ENCODE peak calls at places on chromosomes 16 and 17, in six cellular contexts. M is cardiac fibroblast, D is psoas muscle, I is H9, T is fibroblast of lung, Q is LNCaP clone FGC. F is an unnamed sample.

GRCh38 chr16:66344533-66345145 is 21.9 kb upstream of the CDH5 start:
- DNase-seq in M (peak), D (no peak), I (no peak), T (peak), Q (no peak), F (peak)

GRCh38 chr16:65832679-65833078 is 533.8 kb upstream of the CDH5 start:
- DNase-seq in M (no peak), D (no peak), I (no peak), T (no peak), Q (no peak), F (no peak)

GRCh38 chr16:81778861-81779539 is at the start of gene PLCG2:
- DNase-seq in M (peak), D (peak), I (peak), T (peak), Q (peak), F (peak)

GRCh38 chr17:50954641-50955121 is 88.5 kb upstream of the TOB1 start:
- DNase-seq in M (no peak), D (no peak), I (no peak), T (no peak), Q (no peak), F (no peak)

GRCh38 chr16:66898207-66898606 is 17.9 kb downstream of the PDP2 start:
- DNase-seq in M (no peak), D (no peak), I (no peak), T (peak), Q (no peak), F (no peak)

GRCh38 chr17:30236297-30236624 is 764 bp upstream of the SLC6A4 start:
- DNase-seq in M (no peak), D (no peak), I (no peak), T (no peak), Q (no peak), F (no peak)

GRCh38 chr17:55513885-55514590 is 2.8 kb upstream of the SMIM36 start:
- DNase-seq in M (peak), D (peak), I (peak), T (peak), Q (peak), F (peak)

GRCh38 chr17:81251091-81251942 is 12.2 kb downstream of the NDUFAF8 start:
- DNase-seq in M (no peak), D (no peak), I (no peak), T (no peak), Q (peak), F (no peak)

GRCh38 chr17:8162232-8162996 is at the start of gene VAMP2:
- DNase-seq in M (peak), D (peak), I (peak), T (peak), Q (no peak), F (peak)

GRCh38 chr16:85587763-85588474 is 25.2 kb upstream of the GSE1 start:
- DNase-seq in M (no peak), D (no peak), I (no peak), T (no peak), Q (no peak), F (no peak)

GRCh38 chr17:80449930-80450576 is 26.4 kb downstream of the NPTX1 start:
- DNase-seq in M (no peak), D (no peak), I (no peak), T (peak), Q (no peak), F (no peak)

GRCh38 chr17:81433656-81434055 is 38.4 kb downstream of the BAHCC1 start:
- DNase-seq in M (no peak), D (no peak), I (no peak), T (no peak), Q (no peak), F (no peak)

GRCh38 chr17:31537558-31537957 is 146.1 kb downstream of the RAB11FIP4 start:
- DNase-seq in M (no peak), D (no peak), I (peak), T (no peak), Q (peak), F (no peak)

GRCh38 chr16:68228652-68229051 is 7.3 kb downstream of the ESRP2 start:
- DNase-seq in M (no peak), D (no peak), I (no peak), T (no peak), Q (no peak), F (no peak)

GRCh38 chr17:35856603-35857002 is 12.1 kb downstream of the HEATR9 start:
- DNase-seq in M (no peak), D (no peak), I (no peak), T (no peak), Q (no peak), F (no peak)

DNA sequence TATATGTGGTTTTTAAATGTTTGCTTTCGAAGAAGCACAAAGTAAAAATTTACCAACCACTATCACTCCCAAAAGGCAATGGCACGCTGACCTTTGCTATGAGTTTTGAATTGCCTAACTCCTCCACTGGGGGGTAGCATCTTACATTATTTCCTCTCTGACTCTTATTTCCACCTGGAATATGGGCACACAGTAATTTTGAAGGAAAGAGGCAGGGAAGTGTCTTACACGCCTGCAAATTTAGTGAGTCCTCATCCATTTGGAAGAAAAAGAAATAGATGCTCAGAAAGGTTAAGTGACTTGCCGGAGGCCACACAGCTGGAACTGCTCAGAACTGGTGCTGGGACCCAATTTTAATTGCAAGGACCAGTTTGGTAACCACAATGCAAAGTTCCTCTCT is 29.9 kb upstream of the IRX6 start:
- DNase-seq in M (no peak), D (no peak), I (no peak), T (no peak), Q (no peak), F (no peak)
- TF ChIP-seq CTCF in M (no peak), D (peak), I (peak), T (no peak), Q (peak), F (no peak)

GRCh38 chr17:33712120-33712519 is 419.0 kb upstream of the ASIC2 start:
- DNase-seq in M (no peak), D (no peak), I (peak), T (no peak), Q (no peak), F (no peak)
- TF ChIP-seq CTCF in M (no peak), D (no peak), I (peak), T (no peak), Q (peak), F (no peak)

DNA sequence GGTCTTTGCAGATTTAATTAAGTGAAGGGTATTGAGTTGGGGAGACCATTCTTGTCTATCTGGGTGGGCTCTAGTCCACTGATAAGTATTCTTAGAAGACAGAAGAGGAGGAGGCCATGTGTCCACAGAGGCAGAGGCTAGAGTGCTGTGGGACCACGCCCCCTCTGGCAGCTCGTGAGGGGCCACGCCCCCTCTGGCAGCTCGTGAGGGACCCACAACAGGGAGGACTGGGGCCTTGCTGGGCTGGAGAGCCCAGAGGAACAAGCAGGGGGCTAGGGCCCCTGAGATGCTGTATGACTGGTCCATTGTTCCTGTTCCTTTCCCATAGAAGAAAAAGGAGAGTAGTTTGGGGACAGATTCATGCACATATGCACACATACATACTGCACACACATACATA is 106.8 kb downstream of the METRNL start:
- DNase-seq in M (no peak), D (peak), I (peak), T (no peak), Q (no peak), F (no peak)
- TF ChIP-seq CTCF in M (no peak), D (no peak), I (no peak), T (no peak), Q (no peak), F (no peak)

DNA sequence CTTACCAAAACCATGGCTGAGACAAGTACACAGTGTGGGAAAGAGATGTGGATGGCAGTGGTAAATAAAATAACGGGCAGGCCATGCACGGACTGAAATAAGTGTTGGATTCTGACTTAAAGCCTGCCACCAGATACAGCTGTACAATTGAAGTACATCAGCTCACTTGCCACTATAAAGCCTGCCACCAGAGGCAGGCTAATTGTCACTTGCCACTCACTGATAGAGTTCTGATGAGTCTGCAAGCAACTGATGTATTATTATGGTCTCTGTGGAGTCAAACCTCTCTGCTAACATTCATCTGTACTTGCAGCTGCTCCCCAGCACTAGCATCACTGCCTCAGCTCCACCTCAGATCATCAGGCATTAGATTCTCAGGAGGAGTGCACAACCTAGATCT is 93.0 kb downstream of the CYTH1 start:
- DNase-seq in M (no peak), D (no peak), I (no peak), T (no peak), Q (no peak), F (no peak)
- TF ChIP-seq CTCF in M (no peak), D (no peak), I (peak), T (no peak), Q (no peak), F (no peak)

DNA sequence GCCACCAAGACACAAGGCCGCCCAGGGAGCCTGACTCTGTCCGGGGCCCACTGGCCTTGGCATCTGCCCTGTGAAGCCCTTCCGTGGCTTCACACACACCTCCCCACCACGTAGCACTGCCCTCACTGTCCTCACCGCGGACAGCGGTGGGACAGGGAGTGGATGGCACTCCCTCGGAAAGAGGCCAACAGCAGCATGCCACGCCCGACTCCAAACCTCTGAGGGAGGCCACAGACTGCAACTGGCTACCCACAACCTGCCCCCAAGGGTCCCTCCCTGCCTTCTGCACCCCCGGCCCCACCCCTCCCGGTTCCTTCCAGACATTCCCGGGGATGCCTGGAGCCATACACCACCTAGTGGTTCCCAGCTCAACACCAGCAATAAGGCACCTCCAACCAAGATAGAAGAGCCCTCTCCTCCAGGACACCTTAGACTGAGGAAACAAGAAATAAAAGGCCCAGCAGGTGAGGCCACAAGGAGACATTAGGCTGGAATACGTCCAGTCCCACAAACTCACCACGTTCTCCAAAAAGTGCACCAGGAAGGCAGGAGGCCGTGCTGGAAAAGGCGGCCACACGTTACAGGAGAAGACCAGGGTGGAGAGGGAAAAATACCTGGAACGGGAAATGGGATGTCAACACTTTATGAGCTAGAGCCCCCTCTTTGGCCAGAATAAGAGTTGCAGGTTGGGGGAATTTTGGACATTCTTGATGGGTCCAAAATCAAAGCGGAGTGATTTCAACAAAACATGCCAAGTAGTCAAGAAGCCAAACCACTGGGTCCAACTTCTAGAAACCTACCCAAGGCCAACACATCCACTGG is 310.0 kb downstream of the SOX9 start:
- DNase-seq in M (no peak), D (no peak), I (peak), T (no peak), Q (no peak), F (no peak)
- TF ChIP-seq CTCF in M (peak), D (no peak), I (peak), T (peak), Q (peak), F (peak)

GRCh38 chr17:75654176-75654575 is 12.8 kb downstream of the RECQL5 start:
- DNase-seq in M (peak), D (no peak), I (no peak), T (peak), Q (no peak), F (no peak)
- TF ChIP-seq CTCF in M (no peak), D (no peak), I (no peak), T (peak), Q (peak), F (no peak)